ENCODE peak calls at places on chromosomes 6 and 20, in five cellular contexts. V is WTC11, C is mucosa of gallbladder, K is pons, W is H1. I is an unnamed sample.

GRCh38 chr6:126077810-126078791 is 91.8 kb downstream of the TRMT11 start:
- DNase-seq in V (no peak), C (no peak), K (no peak), W (no peak), I (no peak)

GRCh38 chr6:37285861-37286311 is 27.9 kb upstream of the TMEM217 start:
- DNase-seq in V (no peak), C (no peak), K (no peak), W (no peak), I (no peak)

GRCh38 chr20:17708675-17709360 is 9.1 kb downstream of the BANF2 start:
- DNase-seq in V (no peak), C (no peak), K (no peak), W (no peak), I (no peak)

GRCh38 chr6:129849456-129849855 is 11.7 kb downstream of the TMEM244 start:
- DNase-seq in V (no peak), C (no peak), K (no peak), W (no peak), I (no peak)

GRCh38 chr6:136969433-136969832 is 47.3 kb downstream of the SLC35D3 start:
- DNase-seq in V (no peak), C (no peak), K (no peak), W (no peak), I (no peak)

GRCh38 chr20:64214952-64215351 is 40.6 kb upstream of the PCMTD2 start:
- DNase-seq in V (no peak), C (no peak), K (no peak), W (no peak), I (no peak)

GRCh38 chr6:118333772-118334171 is 214.3 kb upstream of the PLN start:
- DNase-seq in V (no peak), C (no peak), K (no peak), W (no peak), I (no peak)

GRCh38 chr20:62143976-62144825 is 632 bp downstream of the SS18L1 start:
- DNase-seq in V (peak; percentile 58), C (peak; percentile 27), K (no peak), W (no peak), I (peak; percentile 69)

GRCh38 chr20:35387334-35387733 is 24.4 kb downstream of the UQCC1 start:
- DNase-seq in V (no peak), C (no peak), K (no peak), W (no peak), I (no peak)

GRCh38 chr6:28981391-28981832 is 23.7 kb downstream of the ZNF311 start:
- DNase-seq in V (peak; percentile 59), C (peak; percentile 77), K (no peak), W (peak; percentile 82), I (peak; percentile 88)

I was measured in stimulated activated CD4-positive, alpha-beta T cell treated with anti-CD3 and anti-CD28 coated beads, Interleukin-4, amount 100 ng/mL, for 24 hours.